ENCODE peak calls at places on chromosomes 11 and 22, in five cellular contexts. F is right lobe of liver, S is NCI-H345, O is NCI-H1930, M is NCI-H1436. E is an unnamed sample.

GRCh38 chr11:2202900-2203439 is 31.4 kb upstream of the TH start:
- DNase-seq in F (no peak), O (no peak), S (no peak), M (no peak), E (no peak)

GRCh38 chr11:46240371-46240770 is 37.1 kb upstream of the CREB3L1 start:
- DNase-seq in S (no peak), M (no peak), O (no peak), F (no peak), E (no peak)

GRCh38 chr22:39457546-39458442 is 982 bp downstream of the MGAT3 start:
- DNase-seq in O (no peak), F (no peak), M (no peak), S (no peak), E (no peak)

GRCh38 chr11:12079726-12080556 is 30.4 kb upstream of the MICAL2 start:
- DNase-seq in M (no peak), F (peak; percentile 23), S (no peak), O (no peak), E (no peak)

GRCh38 chr11:131810511-131810910 is 440.1 kb downstream of the NTM start:
- DNase-seq in F (no peak), O (no peak), S (no peak), M (no peak), E (no peak)

GRCh38 chr11:43238341-43238740 is 73.5 kb upstream of the API5 start:
- DNase-seq in O (no peak), M (no peak), F (no peak), S (no peak), E (no peak)

GRCh38 chr11:47539681-47540039 is 13.3 kb downstream of the CELF1 start:
- DNase-seq in S (no peak), F (no peak), O (no peak), M (no peak), E (no peak)

GRCh38 chr11:57779275-57779674 is 17.7 kb downstream of the CTNND1 start:
- DNase-seq in M (no peak), F (no peak), S (no peak), O (no peak), E (no peak)

GRCh38 chr11:59187587-59187986 is 15.7 kb downstream of the DTX4 start:
- DNase-seq in F (no peak), S (no peak), M (no peak), O (no peak), E (no peak)

GRCh38 chr11:43576834-43577521 is 103.6 kb upstream of the HSD17B12 start:
- DNase-seq in F (no peak), M (no peak), O (peak; percentile 52), S (peak; percentile 15), E (no peak)

GRCh38 chr11:11985016-11985715 is 23.3 kb downstream of the DKK3 start:
- DNase-seq in O (no peak), S (no peak), F (peak; percentile 35), M (no peak), E (no peak)

GRCh38 chr11:85779956-85780640 is 30.8 kb downstream of the SYTL2 start:
- DNase-seq in S (no peak), O (no peak), F (no peak), M (no peak), E (no peak)

GRCh38 chr11:95716266-95716665 is 73.3 kb downstream of the FAM76B start:
- DNase-seq in O (no peak), F (no peak), M (no peak), S (no peak), E (no peak)

GRCh38 chr11:119121811-119122124 is 388 bp downstream of the HINFP start:
- DNase-seq in O (no peak), S (no peak), M (no peak), F (no peak), E (no peak)

GRCh38 chr11:9951714-9952275 is 287.9 kb downstream of the SWAP70 start:
- DNase-seq in S (no peak), F (no peak), O (no peak), M (no peak), E (no peak)

GRCh38 chr11:282630-283360 is 4.6 kb downstream of the NLRP6 start:
- DNase-seq in O (no peak), M (no peak), F (no peak), S (no peak), E (no peak)

GRCh38 chr11:45599161-45599943 is 66.1 kb downstream of the CHST1 start:
- DNase-seq in S (no peak), O (no peak), M (no peak), F (no peak), E (no peak)

GRCh38 chr22:48520888-48521600 is 1306.6 kb downstream of the BRD1 start:
- DNase-seq in F (no peak), S (no peak), M (no peak), O (no peak), E (no peak)

GRCh38 chr22:41939981-41940852 is 6.7 kb downstream of the CENPM start:
- DNase-seq in M (peak; percentile 56), S (peak; percentile 20), F (no peak), O (no peak), E (no peak)

GRCh38 chr11:2741377-2742131 is 41.8 kb upstream of the KCNQ1OT1 start:
- DNase-seq in M (no peak), F (no peak), O (no peak), S (no peak), E (no peak)

E was measured in NCI-H510A.